ENCODE peak calls at places on chromosomes 4 and X, in ten cellular contexts. A, M, C, L, V, R, H, G, F and X are unnamed samples.

GRCh38 chrX:41670108-41670507 is 18.7 kb upstream of the GPR34 start:
- DNase-seq in A (no peak), M (no peak), C (no peak), L (no peak), V (no peak), R (no peak), H (no peak), G (no peak), F (no peak), X (no peak)

GRCh38 chr4:169795585-169795984 is 37.8 kb upstream of the HPF1 start:
- DNase-seq in A (no peak), M (no peak), C (no peak), L (no peak), V (no peak), R (no peak), H (peak; percentile 36), G (no peak), F (no peak), X (no peak)

GRCh38 chrX:109952985-109953905 is 49.7 kb upstream of the TMEM164 start:
- DNase-seq in A (no peak), M (no peak), C (no peak), L (no peak), V (no peak), R (no peak), H (no peak), G (no peak), F (no peak), X (no peak)

GRCh38 chr4:47639531-47639930 is 154.5 kb downstream of the ATP10D start:
- DNase-seq in A (no peak), M (no peak), C (no peak), L (no peak), V (no peak), R (no peak), H (no peak), G (no peak), F (no peak), X (peak; percentile 7)

GRCh38 chr4:109826719-109827118 is 1.1 kb upstream of the RRH start:
- DNase-seq in A (peak; percentile 28), M (no peak), C (no peak), L (no peak), V (no peak), R (no peak), H (no peak), G (no peak), F (no peak), X (no peak)

GRCh38 chr4:169201144-169202124 is 69.3 kb downstream of the SH3RF1 start:
- DNase-seq in A (no peak), M (no peak), C (no peak), L (no peak), V (no peak), R (no peak), H (no peak), G (no peak), F (no peak), X (no peak)

GRCh38 chrX:107579956-107580355 is 48.4 kb upstream of the PRPS1 start:
- DNase-seq in A (no peak), M (no peak), C (no peak), L (no peak), V (no peak), R (no peak), H (no peak), G (no peak), F (no peak), X (no peak)

GRCh38 chr4:117479673-117480072 is 394.3 kb upstream of the TRAM1L1 start:
- DNase-seq in A (no peak), M (no peak), C (no peak), L (no peak), V (no peak), R (no peak), H (no peak), G (no peak), F (no peak), X (no peak)

GRCh38 chr4:4182835-4183568 is 43.7 kb downstream of the OTOP1 start:
- DNase-seq in A (peak; percentile 21), M (peak; percentile 76), C (no peak), L (no peak), V (peak; percentile 51), R (no peak), H (no peak), G (peak; percentile 42), F (no peak), X (no peak)

DNA sequence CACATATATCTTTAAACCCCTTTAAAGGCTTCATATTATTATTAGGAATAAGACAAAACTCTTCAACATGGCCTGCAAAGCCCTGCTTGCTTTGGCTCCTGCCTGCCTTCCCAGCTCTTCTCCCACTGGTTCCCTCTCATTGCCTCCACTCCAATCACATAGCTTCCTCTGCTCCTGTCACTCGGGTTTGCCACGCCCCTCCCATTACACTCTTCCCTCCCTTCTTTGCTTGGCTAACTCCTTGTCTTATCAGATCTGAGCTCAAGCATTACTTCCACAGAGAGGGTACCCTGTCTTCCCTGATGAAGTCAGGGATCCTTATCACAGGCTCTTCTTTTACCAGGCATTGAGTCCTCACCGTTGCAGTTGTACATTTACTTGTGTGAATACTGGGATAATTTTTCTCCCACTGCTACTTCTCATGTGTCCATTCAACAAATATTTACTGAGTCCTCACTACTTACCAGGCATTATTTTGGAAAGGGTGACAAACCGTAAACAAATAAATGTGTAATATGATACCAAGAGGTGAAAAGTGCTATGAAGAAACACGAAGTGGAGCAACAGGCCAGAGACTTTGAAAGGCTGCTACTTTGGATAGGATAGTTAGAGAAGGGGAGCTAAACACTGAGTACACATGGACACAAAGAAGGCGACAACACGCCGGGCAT is 3.2 kb upstream of the VGLL1 start:
- DNase-seq in A (no peak), M (peak; percentile 26), C (no peak), L (no peak), V (no peak), R (no peak), H (peak; percentile 63), G (no peak), F (no peak), X (no peak)
- H3K27me3 ChIP-seq in A (no peaks in the 10 kb centered on the region), M (no peaks in the 10 kb centered on the region), C (no peaks in the 10 kb centered on the region), L (no peaks in the 10 kb centered on the region), V (peaks cover 50% of the 10 kb centered on the region), R (no peaks in the 10 kb centered on the region), H (no peaks in the 10 kb centered on the region), G (no peaks in the 10 kb centered on the region), F (no peaks in the 10 kb centered on the region), X (no peaks in the 10 kb centered on the region)

GRCh38 chr4:41692717-41693345 is 55.7 kb downstream of the PHOX2B start:
- DNase-seq in A (peak; percentile 45), M (peak; percentile 49), C (no peak), L (peak; percentile 58), V (peak; percentile 44), R (no peak), H (peak; percentile 50), G (peak; percentile 37), F (peak; percentile 33), X (no peak)

GRCh38 chr4:41701961-41702360 is 46.6 kb downstream of the PHOX2B start:
- DNase-seq in A (no peak), M (no peak), C (no peak), L (no peak), V (no peak), R (no peak), H (no peak), G (no peak), F (no peak), X (no peak)

GRCh38 chr4:41696768-41697167 is 51.8 kb downstream of the PHOX2B start:
- DNase-seq in A (no peak), M (peak; percentile 2), C (no peak), L (no peak), V (no peak), R (no peak), H (no peak), G (no peak), F (no peak), X (no peak)

GRCh38 chr4:41693629-41694028 is 54.9 kb downstream of the PHOX2B start:
- DNase-seq in A (peak; percentile 27), M (peak; percentile 5), C (no peak), L (no peak), V (no peak), R (no peak), H (no peak), G (no peak), F (no peak), X (no peak)

GRCh38 chr4:41696131-41696530 is 52.4 kb downstream of the PHOX2B start:
- DNase-seq in A (no peak), M (no peak), C (no peak), L (no peak), V (no peak), R (no peak), H (no peak), G (no peak), F (no peak), X (no peak)
- H3K27me3 ChIP-seq in A (no peaks in the 10 kb centered on the region), M (no peaks in the 10 kb centered on the region), C (no peaks in the 10 kb centered on the region), L (no peaks in the 10 kb centered on the region), V (no peaks in the 10 kb centered on the region), R (no peaks in the 10 kb centered on the region), H (no peaks in the 10 kb centered on the region), G (no peaks in the 10 kb centered on the region), F (no peaks in the 10 kb centered on the region), X (no peaks in the 10 kb centered on the region)

DNA sequence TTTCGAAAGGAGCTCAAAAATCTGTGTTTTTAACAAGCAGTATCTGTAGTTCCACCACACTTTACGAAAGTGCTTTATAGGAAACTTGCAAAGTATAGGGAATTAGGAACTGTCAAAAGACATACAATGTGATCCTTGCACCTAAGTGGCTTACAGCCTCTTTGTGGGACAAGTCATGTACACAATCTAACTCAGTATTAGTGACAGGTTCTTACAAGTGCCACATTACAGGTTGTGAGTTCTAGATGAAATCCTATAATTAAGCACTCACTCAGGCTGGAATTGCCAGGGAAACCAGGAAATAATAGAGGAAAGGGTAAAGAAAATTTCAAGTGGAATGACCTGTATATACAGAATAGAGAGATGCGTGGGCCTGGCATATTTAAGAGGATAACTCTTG is 567.3 kb upstream of the ATOH1 start:
- DNase-seq in A (no peak), M (no peak), C (no peak), L (no peak), V (no peak), R (no peak), H (no peak), G (no peak), F (no peak), X (no peak)
- H3K27me3 ChIP-seq in A (no peaks in the 10 kb centered on the region), M (no peaks in the 10 kb centered on the region), C (no peaks in the 10 kb centered on the region), L (no peaks in the 10 kb centered on the region), V (no peaks in the 10 kb centered on the region), R (no peaks in the 10 kb centered on the region), H (no peaks in the 10 kb centered on the region), G (no peaks in the 10 kb centered on the region), F (peaks cover 5% of the 10 kb centered on the region), X (no peaks in the 10 kb centered on the region)

DNA sequence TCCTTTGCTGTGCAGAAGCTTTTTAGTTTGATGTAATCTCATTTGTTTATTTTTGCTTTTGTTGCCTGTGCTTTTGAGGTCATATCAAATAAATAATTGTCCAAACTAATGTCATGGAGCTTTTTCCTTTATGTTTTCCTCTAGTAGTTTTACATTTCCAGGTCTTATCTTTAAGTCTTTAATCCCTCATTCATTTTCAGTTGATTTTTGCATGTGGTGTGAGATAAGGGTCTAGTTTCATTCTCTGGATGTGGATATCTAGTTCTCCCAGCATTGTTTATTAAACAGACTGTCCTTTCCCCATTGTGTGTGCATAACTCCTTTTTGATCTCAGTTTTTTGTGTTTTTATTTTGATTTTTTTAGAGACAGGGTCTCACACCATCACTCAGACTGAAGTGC is 179.1 kb upstream of the STK26 start:
- DNase-seq in A (no peak), M (no peak), C (no peak), L (no peak), V (no peak), R (no peak), H (no peak), G (no peak), F (no peak), X (no peak)
- H3K27me3 ChIP-seq in A (peaks cover 11% of the 10 kb centered on the region), M (no peaks in the 10 kb centered on the region), C (no peaks in the 10 kb centered on the region), L (no peaks in the 10 kb centered on the region), V (peaks cover 22% of the 10 kb centered on the region), R (no peaks in the 10 kb centered on the region), H (no peaks in the 10 kb centered on the region), G (no peaks in the 10 kb centered on the region), F (no peaks in the 10 kb centered on the region), X (peaks cover 2% of the 10 kb centered on the region)